ENCODE peak calls at places on chromosomes 13 and 19, in seven cellular contexts. T is smooth muscle cell of the brain vasculature; Q is naive thymus-derived CD8-positive, alpha-beta T cell; O is A172; R is right cardiac atrium; S is EH; B is endothelial cell. G is an unnamed sample.

GRCh38 chr13:110407531-110407930 is 100.4 kb downstream of the COL4A2 start:
- DNase-seq in T (no peak), Q (no peak), O (peak; percentile 56), R (no peak), S (no peak), B (no peak), G (no peak)

GRCh38 chr19:1027953-1028902 is 1.8 kb downstream of the CNN2 start:
- DNase-seq in T (peak; percentile 98), Q (peak; percentile 55), O (peak; percentile 88), R (peak; percentile 73), S (peak; percentile 98), B (peak; percentile 60), G (no peak)

GRCh38 chr19:8238251-8238650 is 29.1 kb downstream of the CERS4 start:
- DNase-seq in T (no peak), Q (no peak), O (no peak), R (no peak), S (no peak), B (no peak), G (no peak)

GRCh38 chr13:100491164-100491847 is 97.3 kb downstream of the GGACT start:
- DNase-seq in T (no peak), Q (no peak), O (peak; percentile 30), R (peak; percentile 65), S (peak; percentile 13), B (no peak), G (no peak)

GRCh38 chr13:49669735-49670309 is 21.5 kb downstream of the EBPL start:
- DNase-seq in T (no peak), Q (no peak), O (peak; percentile 67), R (peak; percentile 28), S (peak; percentile 78), B (peak; percentile 62), G (peak; percentile 24)

GRCh38 chr13:46160474-46161066 is 21.4 kb downstream of the LCP1 start:
- DNase-seq in T (peak; percentile 32), Q (peak; percentile 34), O (peak; percentile 47), R (no peak), S (peak; percentile 57), B (peak; percentile 31), G (no peak)

GRCh38 chr13:31067416-31068118 is 94.1 kb downstream of the HSPH1 start:
- DNase-seq in T (no peak), Q (no peak), O (peak; percentile 64), R (no peak), S (peak; percentile 69), B (no peak), G (peak; percentile 16)

GRCh38 chr13:49052801-49053200 is 77.1 kb downstream of the FNDC3A start:
- DNase-seq in T (no peak), Q (no peak), O (peak; percentile 34), R (no peak), S (no peak), B (no peak), G (no peak)

GRCh38 chr13:35860661-35861060 is 270.5 kb downstream of the DCLK1 start:
- DNase-seq in T (no peak), Q (no peak), O (no peak), R (no peak), S (no peak), B (no peak), G (no peak)

GRCh38 chr19:31346184-31346583 is 3.1 kb downstream of the TSHZ3 start:
- DNase-seq in T (no peak), Q (no peak), O (no peak), R (no peak), S (no peak), B (no peak), G (no peak)

GRCh38 chr13:108086678-108087077 is 128.7 kb downstream of the LIG4 start:
- DNase-seq in T (no peak), Q (no peak), O (no peak), R (no peak), S (no peak), B (peak; percentile 8), G (no peak)

GRCh38 chr19:4910594-4911273 is 1.4 kb downstream of the UHRF1 start:
- DNase-seq in T (no peak), Q (no peak), O (peak; percentile 69), R (no peak), S (peak; percentile 85), B (no peak), G (no peak)

GRCh38 chr19:406999-407491 is 1.9 kb downstream of the C2CD4C start:
- DNase-seq in T (no peak), Q (no peak), O (no peak), R (no peak), S (no peak), B (no peak), G (no peak)

GRCh38 chr13:42814868-42815267 is 33.5 kb downstream of the FAM216B start:
- DNase-seq in T (peak; percentile 21), Q (no peak), O (no peak), R (no peak), S (peak; percentile 86), B (no peak), G (no peak)

GRCh38 chr19:48468806-48469055 is 438 bp upstream of the CYTH2 start:
- DNase-seq in T (no peak), Q (no peak), O (no peak), R (no peak), S (no peak), B (no peak), G (no peak)

GRCh38 chr13:36130542-36131214 is 504 bp downstream of the DCLK1 start:
- DNase-seq in T (no peak), Q (no peak), O (no peak), R (peak; percentile 45), S (peak; percentile 34), B (peak; percentile 24), G (no peak)

GRCh38 chr13:111388851-111389500 is 68.5 kb downstream of the TEX29 start:
- DNase-seq in T (no peak), Q (peak; percentile 7), O (no peak), R (no peak), S (no peak), B (no peak), G (peak; percentile 29)

GRCh38 chr13:52849727-52850395 is 1.4 kb upstream of the PCDH8 start:
- DNase-seq in T (no peak), Q (no peak), O (no peak), R (no peak), S (no peak), B (no peak), G (no peak)